ENCODE peak calls at places on chromosome 10, in seven cellular contexts. One of them, this sample, is unnamed.

GRCh38 chr10:95391570-95392249 is 100.9 kb upstream of the PDLIM1 start:
- DNase-seq in IMR-90: peak; percentile 46
- DNase-seq in K562: no peak
- DNase-seq in body of pancreas: no peak
- DNase-seq in naive thymus-derived CD4-positive, alpha-beta T cell: no peak
- DNase-seq in esophagus squamous epithelium: no peak
- DNase-seq in SK-N-SH: no peak
- DNase-seq in this sample: peak; percentile 44

GRCh38 chr10:14880201-14880600 is 1.5 kb downstream of the SUV39H2 start:
- DNase-seq in IMR-90: no peak
- DNase-seq in SK-N-SH: no peak
- DNase-seq in naive thymus-derived CD4-positive, alpha-beta T cell: peak; percentile 10
- DNase-seq in K562: no peak
- DNase-seq in esophagus squamous epithelium: no peak
- DNase-seq in body of pancreas: no peak
- DNase-seq in this sample: no peak

GRCh38 chr10:119029613-119030420 is at the start of gene NANOS1:
- DNase-seq in K562: peak; percentile 48
- DNase-seq in esophagus squamous epithelium: no peak
- DNase-seq in body of pancreas: peak; percentile 30
- DNase-seq in naive thymus-derived CD4-positive, alpha-beta T cell: peak; percentile 18
- DNase-seq in IMR-90: peak; percentile 21
- DNase-seq in SK-N-SH: no peak
- DNase-seq in this sample: no peak

GRCh38 chr10:5684971-5685763 is 529 bp downstream of the TASOR2 start:
- DNase-seq in K562: peak; percentile 74
- DNase-seq in body of pancreas: peak; percentile 62
- DNase-seq in SK-N-SH: peak; percentile 54
- DNase-seq in IMR-90: peak; percentile 75
- DNase-seq in naive thymus-derived CD4-positive, alpha-beta T cell: peak; percentile 74
- DNase-seq in esophagus squamous epithelium: no peak
- DNase-seq in this sample: peak; percentile 91

GRCh38 chr10:30013684-30014246 is 45.6 kb downstream of the JCAD start:
- DNase-seq in SK-N-SH: no peak
- DNase-seq in naive thymus-derived CD4-positive, alpha-beta T cell: no peak
- DNase-seq in esophagus squamous epithelium: no peak
- DNase-seq in body of pancreas: peak; percentile 79
- DNase-seq in IMR-90: peak; percentile 34
- DNase-seq in K562: no peak
- DNase-seq in this sample: no peak

GRCh38 chr10:96636546-96636945 is 49.7 kb upstream of the TM9SF3 start:
- DNase-seq in IMR-90: no peak
- DNase-seq in naive thymus-derived CD4-positive, alpha-beta T cell: no peak
- DNase-seq in esophagus squamous epithelium: no peak
- DNase-seq in K562: no peak
- DNase-seq in SK-N-SH: no peak
- DNase-seq in body of pancreas: no peak
- DNase-seq in this sample: no peak

GRCh38 chr10:52440612-52441285 is 126.7 kb downstream of the DKK1 start:
- DNase-seq in body of pancreas: no peak
- DNase-seq in IMR-90: no peak
- DNase-seq in naive thymus-derived CD4-positive, alpha-beta T cell: no peak
- DNase-seq in K562: no peak
- DNase-seq in SK-N-SH: no peak
- DNase-seq in esophagus squamous epithelium: no peak
- DNase-seq in this sample: peak; percentile 59

GRCh38 chr10:33162248-33162575 is 172.3 kb downstream of the NRP1 start:
- DNase-seq in naive thymus-derived CD4-positive, alpha-beta T cell: no peak
- DNase-seq in IMR-90: no peak
- DNase-seq in K562: no peak
- DNase-seq in esophagus squamous epithelium: no peak
- DNase-seq in body of pancreas: no peak
- DNase-seq in SK-N-SH: no peak
- DNase-seq in this sample: no peak

GRCh38 chr10:92387289-92387940 is 96.4 kb downstream of the MARCHF5 start:
- DNase-seq in body of pancreas: peak; percentile 19
- DNase-seq in IMR-90: peak; percentile 75
- DNase-seq in K562: peak; percentile 89
- DNase-seq in SK-N-SH: peak; percentile 29
- DNase-seq in naive thymus-derived CD4-positive, alpha-beta T cell: no peak
- DNase-seq in esophagus squamous epithelium: no peak
- DNase-seq in this sample: peak; percentile 22

GRCh38 chr10:14891151-14891550 is 12.5 kb downstream of the SUV39H2 start:
- DNase-seq in K562: no peak
- DNase-seq in body of pancreas: no peak
- DNase-seq in esophagus squamous epithelium: no peak
- DNase-seq in SK-N-SH: no peak
- DNase-seq in IMR-90: no peak
- DNase-seq in naive thymus-derived CD4-positive, alpha-beta T cell: no peak
- DNase-seq in this sample: no peak

GRCh38 chr10:96720422-96721206 is at the start of gene PIK3AP1:
- DNase-seq in esophagus squamous epithelium: no peak
- DNase-seq in naive thymus-derived CD4-positive, alpha-beta T cell: peak; percentile 24
- DNase-seq in body of pancreas: peak; percentile 67
- DNase-seq in SK-N-SH: peak; percentile 88
- DNase-seq in IMR-90: no peak
- DNase-seq in K562: peak; percentile 66
- DNase-seq in this sample: peak; percentile 23

GRCh38 chr10:43707755-43708154 is 59.1 kb upstream of the ZNF32 start:
- DNase-seq in esophagus squamous epithelium: no peak
- DNase-seq in K562: no peak
- DNase-seq in naive thymus-derived CD4-positive, alpha-beta T cell: no peak
- DNase-seq in IMR-90: no peak
- DNase-seq in body of pancreas: peak; percentile 20
- DNase-seq in SK-N-SH: no peak
- DNase-seq in this sample: no peak

GRCh38 chr10:102419561-102420442 is 834 bp upstream of the FBXL15 start:
- DNase-seq in esophagus squamous epithelium: no peak
- DNase-seq in K562: peak; percentile 82
- DNase-seq in body of pancreas: peak; percentile 62
- DNase-seq in naive thymus-derived CD4-positive, alpha-beta T cell: peak; percentile 76
- DNase-seq in IMR-90: no peak
- DNase-seq in SK-N-SH: peak; percentile 92
- DNase-seq in this sample: peak; percentile 53

GRCh38 chr10:4512557-4513286 is 313.3 kb upstream of the AKR1E2 start:
- DNase-seq in naive thymus-derived CD4-positive, alpha-beta T cell: no peak
- DNase-seq in K562: no peak
- DNase-seq in SK-N-SH: peak; percentile 34
- DNase-seq in body of pancreas: peak; percentile 37
- DNase-seq in esophagus squamous epithelium: no peak
- DNase-seq in IMR-90: peak; percentile 71
- DNase-seq in this sample: peak; percentile 89

GRCh38 chr10:132967540-132967939 is 25.2 kb upstream of the CFAP46 start:
- DNase-seq in body of pancreas: no peak
- DNase-seq in esophagus squamous epithelium: no peak
- DNase-seq in naive thymus-derived CD4-positive, alpha-beta T cell: no peak
- DNase-seq in IMR-90: no peak
- DNase-seq in SK-N-SH: no peak
- DNase-seq in K562: no peak
- DNase-seq in this sample: no peak

GRCh38 chr10:87092356-87092860 is 2.2 kb downstream of the GLUD1 start:
- DNase-seq in body of pancreas: no peak
- DNase-seq in esophagus squamous epithelium: no peak
- DNase-seq in K562: no peak
- DNase-seq in naive thymus-derived CD4-positive, alpha-beta T cell: peak; percentile 26
- DNase-seq in IMR-90: peak; percentile 37
- DNase-seq in SK-N-SH: no peak
- DNase-seq in this sample: peak; percentile 31

GRCh38 chr10:87093461-87094372 is 926 bp downstream of the GLUD1 start:
- DNase-seq in IMR-90: peak; percentile 22
- DNase-seq in SK-N-SH: peak; percentile 68
- DNase-seq in K562: peak; percentile 56
- DNase-seq in body of pancreas: peak; percentile 72
- DNase-seq in naive thymus-derived CD4-positive, alpha-beta T cell: peak; percentile 51
- DNase-seq in esophagus squamous epithelium: peak; percentile 7
- DNase-seq in this sample: peak; percentile 35

GRCh38 chr10:87092861-87093460 is 1.7 kb downstream of the GLUD1 start:
- DNase-seq in esophagus squamous epithelium: no peak
- DNase-seq in IMR-90: peak; percentile 28
- DNase-seq in naive thymus-derived CD4-positive, alpha-beta T cell: peak; percentile 23
- DNase-seq in body of pancreas: peak; percentile 24
- DNase-seq in K562: no peak
- DNase-seq in SK-N-SH: no peak
- DNase-seq in this sample: peak; percentile 74

GRCh38 chr10:87095241-87095945 is 387 bp downstream of the SHLD2 start:
- DNase-seq in K562: no peak
- DNase-seq in body of pancreas: peak; percentile 78
- DNase-seq in naive thymus-derived CD4-positive, alpha-beta T cell: peak; percentile 83
- DNase-seq in IMR-90: peak; percentile 80
- DNase-seq in esophagus squamous epithelium: peak; percentile 50
- DNase-seq in SK-N-SH: peak; percentile 89
- DNase-seq in this sample: peak; percentile 94

GRCh38 chr10:87094373-87095240 is at the start of the genes GLUD1 and SHLD2:
- DNase-seq in IMR-90: peak; percentile 84
- DNase-seq in naive thymus-derived CD4-positive, alpha-beta T cell: peak; percentile 86
- DNase-seq in SK-N-SH: peak; percentile 96
- DNase-seq in esophagus squamous epithelium: peak; percentile 67
- DNase-seq in K562: peak; percentile 80
- DNase-seq in body of pancreas: peak; percentile 94
- DNase-seq in this sample: peak; percentile 93
- H3K4me3 ChIP-seq in IMR-90: peak within 1 kb of the TSS; percentile 84
- H3K4me3 ChIP-seq in naive thymus-derived CD4-positive, alpha-beta T cell: peak within 1 kb of the TSS; percentile 74
- H3K4me3 ChIP-seq in SK-N-SH: peak within 1 kb of the TSS; percentile 85
- H3K4me3 ChIP-seq in esophagus squamous epithelium: peak within 1 kb of the TSS; percentile 92
- H3K4me3 ChIP-seq in K562: peak within 1 kb of the TSS; percentile 68
- H3K4me3 ChIP-seq in body of pancreas: peak within 1 kb of the TSS; percentile 64
- H3K4me3 ChIP-seq in this sample: peak within 1 kb of the TSS; percentile 77

DNA sequence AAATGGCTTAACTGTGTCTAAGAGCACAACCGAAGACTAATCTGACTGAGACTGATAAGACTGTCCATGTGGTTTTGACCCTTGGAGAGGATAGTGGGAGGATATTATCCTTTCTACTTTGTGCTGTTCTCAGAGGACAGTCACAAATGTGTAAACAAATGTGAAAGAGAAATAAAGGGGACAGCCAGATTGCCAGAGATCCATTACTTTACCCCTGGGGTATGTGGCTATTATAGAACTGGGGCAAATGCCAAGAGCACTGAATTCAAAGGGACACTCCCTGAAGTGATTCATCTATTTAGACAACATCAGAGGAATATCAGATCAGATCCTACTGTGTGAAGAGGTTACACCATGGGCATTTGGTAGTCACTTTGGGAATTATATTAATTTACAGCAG is 154.7 kb downstream of the RNLS start:
- DNase-seq in naive thymus-derived CD4-positive, alpha-beta T cell: no peak
- DNase-seq in body of pancreas: no peak
- DNase-seq in esophagus squamous epithelium: no peak
- DNase-seq in SK-N-SH: peak; percentile 4
- DNase-seq in IMR-90: no peak
- DNase-seq in K562: no peak
- DNase-seq in this sample: peak; percentile 52
- H3K4me3 ChIP-seq in naive thymus-derived CD4-positive, alpha-beta T cell: no peak overlapping the region
- H3K4me3 ChIP-seq in body of pancreas: no peak overlapping the region
- H3K4me3 ChIP-seq in esophagus squamous epithelium: no peak overlapping the region
- H3K4me3 ChIP-seq in SK-N-SH: no peak overlapping the region
- H3K4me3 ChIP-seq in IMR-90: no peak overlapping the region
- H3K4me3 ChIP-seq in K562: no peak overlapping the region
- H3K4me3 ChIP-seq in this sample: no peak overlapping the region

GRCh38 chr10:70323143-70323696 is 39.4 kb upstream of the NPFFR1 start:
- DNase-seq in K562: no peak
- DNase-seq in IMR-90: no peak
- DNase-seq in esophagus squamous epithelium: no peak
- DNase-seq in naive thymus-derived CD4-positive, alpha-beta T cell: no peak
- DNase-seq in SK-N-SH: no peak
- DNase-seq in body of pancreas: no peak
- DNase-seq in this sample: no peak

GRCh38 chr10:70324341-70324861 is 40.6 kb upstream of the NPFFR1 start:
- DNase-seq in naive thymus-derived CD4-positive, alpha-beta T cell: no peak
- DNase-seq in SK-N-SH: no peak
- DNase-seq in body of pancreas: no peak
- DNase-seq in K562: no peak
- DNase-seq in esophagus squamous epithelium: no peak
- DNase-seq in IMR-90: no peak
- DNase-seq in this sample: no peak

GRCh38 chr10:70324951-70325781 is 41.4 kb upstream of the NPFFR1 start:
- DNase-seq in body of pancreas: no peak
- DNase-seq in SK-N-SH: peak; percentile 47
- DNase-seq in esophagus squamous epithelium: no peak
- DNase-seq in naive thymus-derived CD4-positive, alpha-beta T cell: no peak
- DNase-seq in K562: peak; percentile 34
- DNase-seq in IMR-90: no peak
- DNase-seq in this sample: no peak

GRCh38 chr10:70321897-70322890 is 38.4 kb upstream of the NPFFR1 start:
- DNase-seq in naive thymus-derived CD4-positive, alpha-beta T cell: no peak
- DNase-seq in SK-N-SH: no peak
- DNase-seq in K562: peak; percentile 49
- DNase-seq in body of pancreas: no peak
- DNase-seq in esophagus squamous epithelium: no peak
- DNase-seq in IMR-90: no peak
- DNase-seq in this sample: no peak

DNA sequence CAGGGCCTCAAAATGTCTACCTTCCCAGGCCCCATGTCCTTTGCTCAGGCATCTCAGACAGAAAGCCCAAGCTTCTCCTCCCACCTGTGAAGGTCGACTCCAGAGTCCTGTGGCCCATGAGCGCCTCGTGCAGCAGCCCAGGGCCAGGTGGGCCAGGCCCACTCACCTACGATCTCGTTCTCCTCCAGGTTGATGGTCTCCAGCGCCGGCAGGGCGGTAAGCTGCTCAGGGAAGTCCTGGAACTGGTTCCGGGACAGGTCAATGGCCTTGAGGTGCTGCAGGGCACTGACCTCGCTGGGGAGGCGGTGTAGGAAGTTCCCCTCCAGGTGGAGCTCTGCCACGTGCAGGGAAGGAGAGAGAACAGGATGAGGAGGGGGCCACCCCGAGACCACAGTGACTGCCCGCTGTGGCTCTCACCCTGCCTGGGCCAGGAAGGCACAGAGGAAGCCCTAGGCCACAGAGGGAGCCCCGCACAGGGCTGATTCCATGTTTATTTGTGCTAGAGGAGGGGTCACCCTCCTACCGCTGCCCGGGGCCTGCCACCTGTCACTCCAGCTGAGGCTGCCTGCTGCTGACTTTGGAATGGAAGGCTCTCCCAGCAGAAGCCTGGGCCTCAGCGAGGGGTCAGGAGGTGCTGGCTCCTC is 40.0 kb upstream of the NPFFR1 start:
- DNase-seq in SK-N-SH: no peak
- DNase-seq in esophagus squamous epithelium: no peak
- DNase-seq in K562: no peak
- DNase-seq in body of pancreas: no peak
- DNase-seq in IMR-90: no peak
- DNase-seq in naive thymus-derived CD4-positive, alpha-beta T cell: no peak
- DNase-seq in this sample: no peak
- H3K4me3 ChIP-seq in SK-N-SH: no peak overlapping the region
- H3K4me3 ChIP-seq in esophagus squamous epithelium: no peak overlapping the region
- H3K4me3 ChIP-seq in K562: no peak overlapping the region
- H3K4me3 ChIP-seq in body of pancreas: no peak overlapping the region
- H3K4me3 ChIP-seq in IMR-90: no peak overlapping the region
- H3K4me3 ChIP-seq in naive thymus-derived CD4-positive, alpha-beta T cell: no peak overlapping the region
- H3K4me3 ChIP-seq in this sample: no peak overlapping the region

DNA sequence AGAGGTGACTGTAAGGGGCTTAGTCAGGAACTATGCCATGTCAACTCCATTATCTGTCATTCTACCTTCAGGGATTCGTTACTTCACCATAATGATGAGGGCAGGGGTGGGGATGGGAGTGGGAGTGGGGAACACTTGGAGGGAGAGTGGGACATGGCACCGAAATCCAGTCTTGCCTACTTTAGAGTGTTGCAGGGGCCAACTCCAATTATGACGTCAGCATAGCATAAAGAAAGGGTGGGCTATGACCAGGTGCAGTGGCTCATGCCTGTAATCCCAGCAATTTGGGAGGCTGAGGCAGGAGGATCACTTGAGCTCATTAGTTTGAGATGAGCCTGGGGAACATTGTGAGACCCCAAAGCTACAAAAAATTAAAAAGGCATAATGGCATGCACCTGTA is 512.2 kb downstream of the GATA3 start:
- DNase-seq in naive thymus-derived CD4-positive, alpha-beta T cell: no peak
- DNase-seq in esophagus squamous epithelium: no peak
- DNase-seq in IMR-90: no peak
- DNase-seq in K562: no peak
- DNase-seq in SK-N-SH: no peak
- DNase-seq in body of pancreas: no peak
- DNase-seq in this sample: no peak
- H3K4me3 ChIP-seq in naive thymus-derived CD4-positive, alpha-beta T cell: no peak overlapping the region
- H3K4me3 ChIP-seq in esophagus squamous epithelium: no peak overlapping the region
- H3K4me3 ChIP-seq in IMR-90: no peak overlapping the region
- H3K4me3 ChIP-seq in K562: no peak overlapping the region
- H3K4me3 ChIP-seq in SK-N-SH: no peak overlapping the region
- H3K4me3 ChIP-seq in body of pancreas: no peak overlapping the region
- H3K4me3 ChIP-seq in this sample: no peak overlapping the region